ENCODE peak calls at places on chromosomes 6 and 20, in six cellular contexts. C is stimulated activated CD4-positive, alpha-beta T cell treated with anti-CD3 and anti-CD28 coated beads, Interleukin-1b, Interleukin-23, amount 100 ng/mL, for 24 hours; G is T-cell; B is RWPE1; F is NCI-H226; S is Ammon's horn. L is an unnamed sample.
A peak's percentile ranks its signal among the peaks of the same experiment; 100 is the strongest.

GRCh38 chr20:47379433-47380150 is 23.1 kb upstream of the ZMYND8 start:
- DNase-seq in C (no peak), F (peak; percentile 99), S (no peak), G (no peak), B (no peak), L (no peak)

GRCh38 chr6:108127826-108128225 is 38.0 kb upstream of the NR2E1 start:
- DNase-seq in C (no peak), B (no peak), G (no peak), F (peak; percentile 65), S (no peak), L (peak; percentile 70)

GRCh38 chr6:152952866-152953509 is 29.9 kb downstream of the FBXO5 start:
- DNase-seq in B (peak; percentile 38), C (no peak), S (peak; percentile 66), F (peak; percentile 15), G (no peak), L (no peak)

GRCh38 chr20:47278907-47279348 is 77.6 kb downstream of the ZMYND8 start:
- DNase-seq in B (no peak), C (no peak), F (peak; percentile 76), G (no peak), S (no peak), L (no peak)

GRCh38 chr6:146200136-146200708 is 171.4 kb downstream of the GRM1 start:
- DNase-seq in S (peak; percentile 58), F (no peak), G (no peak), C (no peak), B (no peak), L (no peak)

GRCh38 chr20:62382306-62383198 is 4.4 kb upstream of the RPS21 start:
- DNase-seq in G (peak; percentile 69), F (peak; percentile 48), C (peak; percentile 66), B (peak; percentile 93), S (peak; percentile 84), L (peak; percentile 97)

GRCh38 chr20:10023911-10024310 is 10.9 kb upstream of the ANKEF1 start:
- DNase-seq in F (no peak), G (no peak), B (no peak), S (no peak), C (no peak), L (no peak)

GRCh38 chr6:1244941-1245340 is 67.0 kb upstream of the FOXQ1 start:
- DNase-seq in B (no peak), G (no peak), F (no peak), C (no peak), S (no peak), L (no peak)

GRCh38 chr6:19369770-19370169 is 467.4 kb upstream of the ID4 start:
- DNase-seq in B (no peak), F (no peak), G (no peak), C (no peak), S (no peak), L (no peak)

GRCh38 chr6:163919652-163920051 is 505.1 kb downstream of the QKI start:
- DNase-seq in G (no peak), F (no peak), B (no peak), S (no peak), C (no peak), L (no peak)

GRCh38 chr6:155311583-155311982 is 2.7 kb downstream of the TFB1M start:
- DNase-seq in B (no peak), S (no peak), F (no peak), C (no peak), G (no peak), L (no peak)

GRCh38 chr20:46939031-46939430 is 44.4 kb downstream of the EYA2 start:
- DNase-seq in G (no peak), S (no peak), B (peak; percentile 74), C (no peak), F (no peak), L (peak; percentile 32)

GRCh38 chr6:150606258-150607043 is 6.8 kb downstream of the PLEKHG1 start:
- DNase-seq in F (no peak), S (no peak), B (no peak), C (no peak), G (no peak), L (no peak)

GRCh38 chr6:159494633-159495023 is 198.4 kb downstream of the SOD2 start:
- DNase-seq in G (no peak), S (no peak), C (no peak), F (no peak), B (no peak), L (no peak)

GRCh38 chr20:20102163-20102562 is 49.8 kb downstream of the CFAP61 start:
- DNase-seq in S (no peak), C (no peak), B (no peak), G (no peak), F (no peak), L (no peak)

GRCh38 chr6:102114402-102114801 is 720.9 kb downstream of the GRIK2 start:
- DNase-seq in B (peak; percentile 3), S (no peak), C (no peak), G (no peak), F (no peak), L (no peak)

GRCh38 chr6:1686117-1687098 is 76.7 kb downstream of the FOXC1 start:
- DNase-seq in B (peak; percentile 87), F (peak; percentile 92), C (no peak), G (no peak), S (no peak), L (no peak)

GRCh38 chr6:45625191-45625664 is 247.5 kb upstream of the SUPT3H start:
- DNase-seq in F (peak; percentile 34), S (no peak), C (no peak), G (no peak), B (no peak), L (no peak)

GRCh38 chr6:85355816-85356215 is 94.1 kb upstream of the NT5E start:
- DNase-seq in G (no peak), C (no peak), S (no peak), B (no peak), F (no peak), L (no peak)

GRCh38 chr20:40754372-40754943 is 65.4 kb upstream of the MAFB start:
- DNase-seq in F (no peak), S (peak; percentile 24), C (no peak), G (no peak), B (no peak), L (no peak)

GRCh38 chr6:84522135-84522535 is 242.3 kb downstream of the TBX18 start:
- DNase-seq in G (no peak), C (no peak), F (peak; percentile 90), S (peak; percentile 5), B (peak; percentile 66), L (no peak)

GRCh38 chr6:129740013-129740412 is 30.0 kb upstream of the ARHGAP18 start:
- DNase-seq in F (no peak), G (no peak), B (no peak), S (no peak), C (no peak), L (no peak)

GRCh38 chr6:145147559-145147958 is 587.8 kb downstream of the EPM2A start:
- DNase-seq in F (peak; percentile 41), B (peak; percentile 28), G (no peak), S (no peak), C (no peak), L (no peak)

GRCh38 chr6:119609865-119610264 is 260.3 kb upstream of the MAN1A1 start:
- DNase-seq in G (no peak), B (no peak), S (no peak), C (no peak), F (no peak), L (no peak)

GRCh38 chr20:4384961-4385360 is 336.7 kb upstream of the PRND start:
- DNase-seq in B (no peak), S (no peak), C (no peak), G (no peak), F (no peak), L (no peak)

GRCh38 chr20:33696448-33696847 is 10.3 kb upstream of the E2F1 start:
- DNase-seq in B (no peak), S (no peak), C (no peak), G (no peak), F (no peak), L (no peak)

GRCh38 chr20:52311209-52311794 is 119.7 kb upstream of the ZFP64 start:
- DNase-seq in S (no peak), G (no peak), B (no peak), C (no peak), F (no peak), L (no peak)

GRCh38 chr6:107284805-107285204 is 169.5 kb upstream of the BEND3 start:
- DNase-seq in F (no peak), C (no peak), B (no peak), S (no peak), G (no peak), L (no peak)

GRCh38 chr20:571754-572331 is 28.3 kb upstream of the CSNK2A1 start:
- DNase-seq in F (no peak), B (no peak), S (no peak), G (no peak), C (no peak), L (no peak)

L was measured in HuH-7.5.